ENCODE peak calls at places on chromosomes 16 and 17, in four cellular contexts. One of them, this sample, is unnamed.

GRCh38 chr16:49021136-49021535 is 260.5 kb downstream of the CBLN1 start:
- DNase-seq in stimulated activated CD8-positive, alpha-beta memory T cell treated with anti-CD3 and anti-CD28 coated beads, Interleukin-7, amount 100 ng/mL, for 4 hours: no peak
- DNase-seq in DMS153: no peak
- DNase-seq in CD4-positive, alpha-beta memory T cell: no peak
- DNase-seq in this sample: no peak

GRCh38 chr17:52106638-52107261 is 51.8 kb downstream of the CA10 start:
- DNase-seq in stimulated activated CD8-positive, alpha-beta memory T cell treated with anti-CD3 and anti-CD28 coated beads, Interleukin-7, amount 100 ng/mL, for 4 hours: no peak
- DNase-seq in DMS153: peak
- DNase-seq in CD4-positive, alpha-beta memory T cell: peak
- DNase-seq in this sample: no peak

GRCh38 chr17:27756467-27757371 is 43.6 kb downstream of the NOS2 start:
- DNase-seq in stimulated activated CD8-positive, alpha-beta memory T cell treated with anti-CD3 and anti-CD28 coated beads, Interleukin-7, amount 100 ng/mL, for 4 hours: peak
- DNase-seq in DMS153: no peak
- DNase-seq in CD4-positive, alpha-beta memory T cell: no peak
- DNase-seq in this sample: no peak

GRCh38 chr17:75604034-75604695 is 16.6 kb downstream of the MYO15B start:
- DNase-seq in stimulated activated CD8-positive, alpha-beta memory T cell treated with anti-CD3 and anti-CD28 coated beads, Interleukin-7, amount 100 ng/mL, for 4 hours: no peak
- DNase-seq in DMS153: no peak
- DNase-seq in CD4-positive, alpha-beta memory T cell: no peak
- DNase-seq in this sample: no peak

GRCh38 chr17:48513097-48513496 is 17.7 kb downstream of the HOXB1 start:
- DNase-seq in stimulated activated CD8-positive, alpha-beta memory T cell treated with anti-CD3 and anti-CD28 coated beads, Interleukin-7, amount 100 ng/mL, for 4 hours: no peak
- DNase-seq in DMS153: no peak
- DNase-seq in CD4-positive, alpha-beta memory T cell: no peak
- DNase-seq in this sample: no peak

GRCh38 chr17:83203073-83203471 is 123.7 kb downstream of the METRNL start:
- DNase-seq in stimulated activated CD8-positive, alpha-beta memory T cell treated with anti-CD3 and anti-CD28 coated beads, Interleukin-7, amount 100 ng/mL, for 4 hours: no peak
- DNase-seq in DMS153: no peak
- DNase-seq in CD4-positive, alpha-beta memory T cell: no peak
- DNase-seq in this sample: no peak

GRCh38 chr16:74606521-74607309 is at the start of gene GLG1:
- DNase-seq in stimulated activated CD8-positive, alpha-beta memory T cell treated with anti-CD3 and anti-CD28 coated beads, Interleukin-7, amount 100 ng/mL, for 4 hours: peak
- DNase-seq in DMS153: peak
- DNase-seq in CD4-positive, alpha-beta memory T cell: peak
- DNase-seq in this sample: peak

GRCh38 chr17:38621538-38621937 is 15.8 kb upstream of the SRCIN1 start:
- DNase-seq in stimulated activated CD8-positive, alpha-beta memory T cell treated with anti-CD3 and anti-CD28 coated beads, Interleukin-7, amount 100 ng/mL, for 4 hours: no peak
- DNase-seq in DMS153: no peak
- DNase-seq in CD4-positive, alpha-beta memory T cell: no peak
- DNase-seq in this sample: no peak

GRCh38 chr16:10754941-10755340 is 11.3 kb downstream of the NUBP1 start:
- DNase-seq in stimulated activated CD8-positive, alpha-beta memory T cell treated with anti-CD3 and anti-CD28 coated beads, Interleukin-7, amount 100 ng/mL, for 4 hours: no peak
- DNase-seq in DMS153: no peak
- DNase-seq in CD4-positive, alpha-beta memory T cell: no peak
- DNase-seq in this sample: no peak

GRCh38 chr17:34979650-34980352 is 511 bp upstream of the LIG3 start:
- DNase-seq in stimulated activated CD8-positive, alpha-beta memory T cell treated with anti-CD3 and anti-CD28 coated beads, Interleukin-7, amount 100 ng/mL, for 4 hours: no peak
- DNase-seq in DMS153: no peak
- DNase-seq in CD4-positive, alpha-beta memory T cell: no peak
- DNase-seq in this sample: no peak

GRCh38 chr17:19250421-19251141 is 13.4 kb downstream of the EPN2 start:
- DNase-seq in stimulated activated CD8-positive, alpha-beta memory T cell treated with anti-CD3 and anti-CD28 coated beads, Interleukin-7, amount 100 ng/mL, for 4 hours: no peak
- DNase-seq in DMS153: no peak
- DNase-seq in CD4-positive, alpha-beta memory T cell: no peak
- DNase-seq in this sample: no peak

GRCh38 chr17:82520041-82520910 is 744 bp downstream of the FOXK2 start:
- DNase-seq in stimulated activated CD8-positive, alpha-beta memory T cell treated with anti-CD3 and anti-CD28 coated beads, Interleukin-7, amount 100 ng/mL, for 4 hours: peak
- DNase-seq in DMS153: no peak
- DNase-seq in CD4-positive, alpha-beta memory T cell: peak
- DNase-seq in this sample: no peak

GRCh38 chr17:79285973-79286372 is 211.3 kb downstream of the ENGASE start:
- DNase-seq in stimulated activated CD8-positive, alpha-beta memory T cell treated with anti-CD3 and anti-CD28 coated beads, Interleukin-7, amount 100 ng/mL, for 4 hours: no peak
- DNase-seq in DMS153: no peak
- DNase-seq in CD4-positive, alpha-beta memory T cell: no peak
- DNase-seq in this sample: no peak

GRCh38 chr17:51259574-51260236 is at the start of gene MBTD1:
- DNase-seq in stimulated activated CD8-positive, alpha-beta memory T cell treated with anti-CD3 and anti-CD28 coated beads, Interleukin-7, amount 100 ng/mL, for 4 hours: peak
- DNase-seq in DMS153: peak
- DNase-seq in CD4-positive, alpha-beta memory T cell: peak
- DNase-seq in this sample: no peak

GRCh38 chr16:69823831-69824563 is 61.9 kb downstream of the WWP2 start:
- DNase-seq in stimulated activated CD8-positive, alpha-beta memory T cell treated with anti-CD3 and anti-CD28 coated beads, Interleukin-7, amount 100 ng/mL, for 4 hours: no peak
- DNase-seq in DMS153: no peak
- DNase-seq in CD4-positive, alpha-beta memory T cell: no peak
- DNase-seq in this sample: peak